ENCODE peak calls at places on chromosomes 11 and 22, in nine cellular contexts. One of them, this sample, is unnamed.

GRCh38 chr22:19291218-19291579 is 320 bp downstream of the CLTCL1 start:
- DNase-seq in stomach: peak; percentile 31
- DNase-seq in spleen: no peak
- DNase-seq in H1: peak; percentile 66
- DNase-seq in SK-N-SH: peak; percentile 76
- DNase-seq in suprapubic skin: peak; percentile 72
- DNase-seq in HCT116: no peak
- DNase-seq in endothelial cell of umbilical vein: no peak
- DNase-seq in GM12878: no peak
- DNase-seq in this sample: peak; percentile 29

GRCh38 chr11:61028135-61028729 is 56.8 kb downstream of the CD6 start:
- DNase-seq in stomach: peak; percentile 57
- DNase-seq in spleen: peak; percentile 86
- DNase-seq in H1: no peak
- DNase-seq in SK-N-SH: no peak
- DNase-seq in suprapubic skin: no peak
- DNase-seq in HCT116: no peak
- DNase-seq in endothelial cell of umbilical vein: no peak
- DNase-seq in GM12878: peak; percentile 76
- DNase-seq in this sample: no peak

GRCh38 chr11:44574620-44575287 is 9.3 kb downstream of the CD82 start:
- DNase-seq in stomach: peak; percentile 53
- DNase-seq in spleen: peak; percentile 16
- DNase-seq in H1: no peak
- DNase-seq in SK-N-SH: peak; percentile 3
- DNase-seq in suprapubic skin: no peak
- DNase-seq in HCT116: no peak
- DNase-seq in endothelial cell of umbilical vein: no peak
- DNase-seq in GM12878: peak; percentile 66
- DNase-seq in this sample: no peak

GRCh38 chr22:50672471-50673230 is at the start of gene SHANK3:
- DNase-seq in stomach: no peak
- DNase-seq in spleen: peak; percentile 89
- DNase-seq in H1: no peak
- DNase-seq in SK-N-SH: peak; percentile 48
- DNase-seq in suprapubic skin: peak; percentile 81
- DNase-seq in HCT116: no peak
- DNase-seq in endothelial cell of umbilical vein: peak; percentile 92
- DNase-seq in GM12878: no peak
- DNase-seq in this sample: no peak

GRCh38 chr11:61985863-61986262 is 18.4 kb upstream of the FTH1 start:
- DNase-seq in stomach: peak; percentile 65
- DNase-seq in spleen: no peak
- DNase-seq in H1: no peak
- DNase-seq in SK-N-SH: no peak
- DNase-seq in suprapubic skin: no peak
- DNase-seq in HCT116: no peak
- DNase-seq in endothelial cell of umbilical vein: no peak
- DNase-seq in GM12878: no peak
- DNase-seq in this sample: no peak

GRCh38 chr11:129230006-129230405 is 37.9 kb upstream of the ARHGAP32 start:
- DNase-seq in stomach: no peak
- DNase-seq in spleen: no peak
- DNase-seq in H1: no peak
- DNase-seq in SK-N-SH: no peak
- DNase-seq in suprapubic skin: no peak
- DNase-seq in HCT116: no peak
- DNase-seq in endothelial cell of umbilical vein: peak; percentile 12
- DNase-seq in GM12878: no peak
- DNase-seq in this sample: no peak

GRCh38 chr11:72781063-72781312 is 12.9 kb downstream of the STARD10 start:
- DNase-seq in stomach: peak; percentile 71
- DNase-seq in spleen: no peak
- DNase-seq in H1: peak; percentile 63
- DNase-seq in SK-N-SH: no peak
- DNase-seq in suprapubic skin: no peak
- DNase-seq in HCT116: no peak
- DNase-seq in endothelial cell of umbilical vein: no peak
- DNase-seq in GM12878: no peak
- DNase-seq in this sample: peak; percentile 51

GRCh38 chr11:74749127-74749964 is 697 bp downstream of the RNF169 start:
- DNase-seq in stomach: peak; percentile 54
- DNase-seq in spleen: peak; percentile 94
- DNase-seq in H1: peak; percentile 73
- DNase-seq in SK-N-SH: peak; percentile 86
- DNase-seq in suprapubic skin: peak; percentile 74
- DNase-seq in HCT116: peak; percentile 19
- DNase-seq in endothelial cell of umbilical vein: peak; percentile 73
- DNase-seq in GM12878: no peak
- DNase-seq in this sample: peak; percentile 93

GRCh38 chr11:27213232-27213660 is 149.8 kb downstream of the CCDC34 start:
- DNase-seq in stomach: no peak
- DNase-seq in spleen: no peak
- DNase-seq in H1: peak; percentile 24
- DNase-seq in SK-N-SH: no peak
- DNase-seq in suprapubic skin: no peak
- DNase-seq in HCT116: no peak
- DNase-seq in endothelial cell of umbilical vein: peak; percentile 48
- DNase-seq in GM12878: peak; percentile 17
- DNase-seq in this sample: no peak

GRCh38 chr11:5992604-5993251 is 5.9 kb upstream of the OR52L1 start:
- DNase-seq in stomach: no peak
- DNase-seq in spleen: no peak
- DNase-seq in H1: no peak
- DNase-seq in SK-N-SH: peak; percentile 45
- DNase-seq in suprapubic skin: no peak
- DNase-seq in HCT116: peak; percentile 13
- DNase-seq in endothelial cell of umbilical vein: peak; percentile 38
- DNase-seq in GM12878: no peak
- DNase-seq in this sample: no peak

GRCh38 chr11:116193321-116194114 is 579.3 kb downstream of the BUD13 start:
- DNase-seq in stomach: peak; percentile 67
- DNase-seq in spleen: no peak
- DNase-seq in H1: peak; percentile 71
- DNase-seq in SK-N-SH: peak; percentile 66
- DNase-seq in suprapubic skin: no peak
- DNase-seq in HCT116: no peak
- DNase-seq in endothelial cell of umbilical vein: peak; percentile 23
- DNase-seq in GM12878: no peak
- DNase-seq in this sample: peak; percentile 89

GRCh38 chr11:9089636-9090035 is 1.8 kb downstream of the SCUBE2 start:
- DNase-seq in stomach: no peak
- DNase-seq in spleen: no peak
- DNase-seq in H1: no peak
- DNase-seq in SK-N-SH: peak; percentile 59
- DNase-seq in suprapubic skin: no peak
- DNase-seq in HCT116: no peak
- DNase-seq in endothelial cell of umbilical vein: no peak
- DNase-seq in GM12878: no peak
- DNase-seq in this sample: no peak

GRCh38 chr22:42799061-42799460 is 58.0 kb downstream of the ARFGAP3 start:
- DNase-seq in stomach: no peak
- DNase-seq in spleen: no peak
- DNase-seq in H1: no peak
- DNase-seq in SK-N-SH: no peak
- DNase-seq in suprapubic skin: no peak
- DNase-seq in HCT116: no peak
- DNase-seq in endothelial cell of umbilical vein: no peak
- DNase-seq in GM12878: no peak
- DNase-seq in this sample: no peak

DNA sequence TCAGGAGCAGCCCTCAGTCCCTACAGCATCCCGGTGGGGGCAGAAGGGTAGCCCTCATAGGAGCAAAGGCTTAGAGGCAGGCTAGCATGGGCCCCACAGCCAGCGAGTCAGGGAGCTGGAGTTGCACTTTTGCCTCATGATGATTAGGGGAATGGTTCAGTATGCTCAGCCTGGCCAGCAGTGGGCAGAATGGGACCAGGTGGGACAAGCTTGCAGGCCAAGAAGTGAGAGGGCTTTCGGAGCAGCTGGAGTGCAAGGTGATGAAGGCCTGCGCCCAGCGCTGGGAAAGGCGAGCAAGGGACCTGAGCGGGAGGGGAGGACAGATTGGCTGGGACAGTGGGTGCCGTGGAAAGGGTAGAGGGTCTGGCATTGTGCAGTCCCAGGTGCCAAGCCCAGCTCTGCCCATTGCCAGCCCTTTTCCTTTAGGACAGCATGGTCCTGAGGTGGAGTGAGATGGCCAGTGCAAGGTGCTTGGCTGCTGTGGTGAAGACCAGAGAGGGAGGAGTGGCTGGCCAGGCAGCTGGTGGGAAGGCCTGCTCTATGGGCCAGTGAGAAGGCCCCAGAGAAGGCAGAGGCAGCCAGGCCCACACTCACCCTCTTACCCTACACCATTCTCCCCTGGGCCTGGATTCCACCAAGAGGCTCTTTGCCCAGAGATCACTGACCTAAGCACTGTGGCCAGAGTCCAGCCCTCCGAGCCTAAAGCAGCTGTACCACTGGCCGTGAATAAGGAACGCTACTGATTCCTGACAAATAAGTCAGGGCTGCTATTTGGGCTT is 47.9 kb upstream of the SUSD2 start:
- DNase-seq in stomach: no peak
- DNase-seq in spleen: no peak
- DNase-seq in H1: no peak
- DNase-seq in SK-N-SH: no peak
- DNase-seq in suprapubic skin: no peak
- DNase-seq in HCT116: no peak
- DNase-seq in endothelial cell of umbilical vein: no peak
- DNase-seq in GM12878: no peak
- DNase-seq in this sample: peak; percentile 63
- TF ChIP-seq CTCF in stomach: no peak
- TF ChIP-seq CTCF in spleen: peak; percentile 31
- TF ChIP-seq CTCF in H1: peak; percentile 62
- TF ChIP-seq CTCF in SK-N-SH: peak; percentile 24
- TF ChIP-seq CTCF in suprapubic skin: no peak
- TF ChIP-seq CTCF in HCT116: no peak
- TF ChIP-seq CTCF in endothelial cell of umbilical vein: no peak
- TF ChIP-seq CTCF in GM12878: peak; percentile 26
- TF ChIP-seq CTCF in this sample: peak; percentile 53

GRCh38 chr11:70535191-70535971 is 137.1 kb downstream of the CTTN start:
- DNase-seq in stomach: no peak
- DNase-seq in spleen: no peak
- DNase-seq in H1: no peak
- DNase-seq in SK-N-SH: no peak
- DNase-seq in suprapubic skin: peak; percentile 37
- DNase-seq in HCT116: no peak
- DNase-seq in endothelial cell of umbilical vein: no peak
- DNase-seq in GM12878: no peak
- DNase-seq in this sample: no peak
- H3K9me3 ChIP-seq in stomach: no peaks in the 10 kb centered on the region
- H3K9me3 ChIP-seq in spleen: no peaks in the 10 kb centered on the region
- H3K9me3 ChIP-seq in H1: no peaks in the 10 kb centered on the region
- H3K9me3 ChIP-seq in SK-N-SH: no peaks in the 10 kb centered on the region
- H3K9me3 ChIP-seq in suprapubic skin: no peaks in the 10 kb centered on the region
- H3K9me3 ChIP-seq in HCT116: no peaks in the 10 kb centered on the region
- H3K9me3 ChIP-seq in endothelial cell of umbilical vein: no peaks in the 10 kb centered on the region
- H3K9me3 ChIP-seq in GM12878: no peaks in the 10 kb centered on the region
- H3K9me3 ChIP-seq in this sample: no peaks in the 10 kb centered on the region

DNA sequence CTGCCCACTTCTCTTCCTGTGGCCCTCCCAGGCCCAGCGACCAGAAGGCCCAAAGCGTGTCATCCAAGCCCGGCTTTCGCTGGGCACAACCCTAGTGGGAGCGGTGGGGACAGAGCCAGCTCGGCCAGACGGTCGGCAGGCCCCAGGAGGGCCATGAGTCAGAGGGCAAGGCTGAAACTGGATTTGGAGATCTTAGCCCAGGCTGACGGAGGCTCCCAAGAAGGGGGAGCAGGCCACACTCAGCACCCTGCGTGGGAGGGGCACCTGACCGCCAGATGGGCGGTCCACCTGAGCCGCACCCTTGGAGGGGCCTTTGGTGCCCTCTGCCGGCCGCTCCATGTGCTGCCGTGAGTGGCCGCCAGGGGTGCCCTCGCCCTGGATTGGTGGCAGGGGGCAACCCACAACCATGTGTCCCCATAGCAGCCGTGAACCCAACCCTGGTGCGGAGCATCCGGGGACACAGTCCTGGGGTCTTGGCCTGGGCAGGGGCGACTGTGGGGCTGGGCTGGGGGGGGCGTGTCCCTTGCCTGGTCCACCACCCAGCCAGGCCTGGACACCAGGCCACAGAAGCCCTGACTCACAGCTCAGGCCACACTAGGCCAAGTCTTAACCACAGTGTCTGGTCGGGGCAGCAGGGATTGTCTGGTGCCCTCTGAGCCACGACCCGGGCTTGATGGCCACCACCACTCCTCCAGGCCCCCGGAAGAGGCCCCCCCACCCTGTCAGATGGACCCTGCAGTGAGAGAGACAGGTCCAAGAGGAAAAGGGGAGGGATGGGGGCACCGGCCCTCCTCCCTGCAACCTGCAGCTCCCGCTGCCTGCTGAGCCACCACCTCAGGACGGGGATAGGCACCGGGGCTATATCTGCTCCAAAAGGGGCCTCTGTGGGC is 19.2 kb upstream of the TALDO1 start:
- DNase-seq in stomach: peak; percentile 91
- DNase-seq in spleen: peak; percentile 95
- DNase-seq in H1: peak; percentile 98
- DNase-seq in SK-N-SH: peak; percentile 97
- DNase-seq in suprapubic skin: peak; percentile 91
- DNase-seq in HCT116: peak; percentile 91
- DNase-seq in endothelial cell of umbilical vein: peak; percentile 60
- DNase-seq in GM12878: no peak
- DNase-seq in this sample: peak; percentile 96
- TF ChIP-seq POLR2AphosphoS5 in stomach: peak; percentile 38
- TF ChIP-seq POLR2AphosphoS5 in spleen: peak; percentile 63
- TF ChIP-seq POLR2AphosphoS5 in H1: no peak
- TF ChIP-seq POLR2AphosphoS5 in SK-N-SH: no peak
- TF ChIP-seq POLR2AphosphoS5 in suprapubic skin: no peak
- TF ChIP-seq POLR2AphosphoS5 in HCT116: peak; percentile 75
- TF ChIP-seq POLR2AphosphoS5 in endothelial cell of umbilical vein: peak; percentile 12
- TF ChIP-seq POLR2AphosphoS5 in GM12878: no peak
- TF ChIP-seq POLR2AphosphoS5 in this sample: peak; percentile 22

DNA sequence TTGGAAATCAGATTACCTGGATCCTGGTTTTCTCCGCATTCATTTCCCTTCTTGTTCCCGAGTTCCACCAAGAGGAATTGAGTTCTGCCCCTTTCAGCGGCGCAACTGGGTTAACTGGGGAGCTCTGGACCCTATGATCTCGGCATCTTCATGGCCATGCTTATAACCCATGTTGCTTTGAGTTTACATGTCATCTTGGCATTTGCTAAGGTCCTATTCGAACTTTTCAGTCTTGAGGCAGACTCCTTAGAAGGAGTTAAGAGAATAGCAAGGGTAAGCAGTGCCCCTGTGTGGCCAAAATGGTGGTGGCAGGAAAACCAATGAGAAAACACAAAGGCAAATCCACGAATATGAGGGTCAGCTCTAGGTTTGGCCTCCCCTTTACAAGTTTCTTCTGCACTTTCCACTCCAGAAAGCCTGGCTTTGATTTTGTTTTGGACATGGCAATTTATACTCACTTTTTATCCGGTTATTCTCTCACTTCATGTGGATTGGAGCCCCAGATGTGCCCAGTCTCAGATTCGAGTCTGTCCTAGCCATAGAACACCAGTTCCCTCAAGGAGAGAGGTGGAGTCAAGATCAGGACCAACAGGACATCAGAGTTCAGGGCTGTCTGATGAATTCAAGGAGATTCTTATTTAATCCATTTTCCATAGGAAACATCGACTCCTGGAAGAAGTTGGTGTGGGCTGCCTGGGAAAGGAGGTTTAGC is 55.3 kb upstream of the FBXO3 start:
- DNase-seq in stomach: peak; percentile 67
- DNase-seq in spleen: no peak
- DNase-seq in H1: peak; percentile 79
- DNase-seq in SK-N-SH: peak; percentile 78
- DNase-seq in suprapubic skin: no peak
- DNase-seq in HCT116: peak; percentile 40
- DNase-seq in endothelial cell of umbilical vein: peak; percentile 76
- DNase-seq in GM12878: peak; percentile 28
- DNase-seq in this sample: no peak
- TF ChIP-seq CTCF in stomach: peak; percentile 46
- TF ChIP-seq CTCF in spleen: peak; percentile 61
- TF ChIP-seq CTCF in H1: peak; percentile 76
- TF ChIP-seq CTCF in SK-N-SH: peak; percentile 93
- TF ChIP-seq CTCF in suprapubic skin: peak; percentile 70
- TF ChIP-seq CTCF in HCT116: peak; percentile 74
- TF ChIP-seq CTCF in endothelial cell of umbilical vein: peak; percentile 81
- TF ChIP-seq CTCF in GM12878: peak; percentile 78
- TF ChIP-seq CTCF in this sample: peak; percentile 77

This sample was measured in upper lobe of left lung.